ENCODE peak calls at places on chromosome 2, in eight cellular contexts. I is psoas muscle, H is ovary, K is uterus, J is thyroid gland, G is osteoblast, Y is fibroblast of lung, W is H1. F is an unnamed sample.

GRCh38 chr2:25885933-25886332 is 7.6 kb upstream of the ASXL2 start:
- DNase-seq in I (no peak), H (no peak), K (no peak), J (no peak), G (peak; percentile 81), Y (peak; percentile 76), W (no peak), F (no peak)

GRCh38 chr2:226799976-226800940 is 638 bp upstream of the IRS1 start:
- DNase-seq in I (no peak), H (no peak), K (peak; percentile 73), J (no peak), G (peak; percentile 80), Y (peak; percentile 41), W (no peak), F (no peak)

GRCh38 chr2:207819839-207820784 is 50.4 kb upstream of the FZD5 start:
- DNase-seq in I (no peak), H (peak; percentile 47), K (no peak), J (peak; percentile 60), G (no peak), Y (no peak), W (no peak), F (no peak)

GRCh38 chr2:37855283-37856041 is 69.6 kb upstream of the RMDN2 start:
- DNase-seq in I (peak; percentile 35), H (no peak), K (peak; percentile 49), J (peak; percentile 4), G (peak; percentile 55), Y (no peak), W (no peak), F (no peak)

GRCh38 chr2:28702415-28702859 is 49.2 kb upstream of the PPP1CB start:
- DNase-seq in I (no peak), H (no peak), K (no peak), J (peak; percentile 78), G (no peak), Y (no peak), W (no peak), F (no peak)

GRCh38 chr2:17557596-17557995 is 17.1 kb downstream of the VSNL1 start:
- DNase-seq in I (no peak), H (no peak), K (no peak), J (no peak), G (no peak), Y (no peak), W (no peak), F (no peak)

GRCh38 chr2:132430895-132431294 is 14.3 kb downstream of the GPR39 start:
- DNase-seq in I (no peak), H (no peak), K (no peak), J (peak; percentile 64), G (no peak), Y (no peak), W (no peak), F (no peak)

GRCh38 chr2:25981596-25982272 is 563 bp downstream of the KIF3C start:
- DNase-seq in I (peak; percentile 21), H (peak; percentile 55), K (no peak), J (peak; percentile 25), G (peak; percentile 92), Y (peak; percentile 15), W (no peak), F (no peak)

GRCh38 chr2:177929662-177930522 is 142.7 kb downstream of the PDE11A start:
- DNase-seq in I (no peak), H (no peak), K (no peak), J (no peak), G (no peak), Y (no peak), W (no peak), F (no peak)

GRCh38 chr2:186101603-186102002 is 363.0 kb downstream of the FSIP2 start:
- DNase-seq in I (no peak), H (no peak), K (no peak), J (no peak), G (no peak), Y (no peak), W (no peak), F (no peak)

GRCh38 chr2:219104107-219105050 is 43.7 kb upstream of the IHH start:
- DNase-seq in I (no peak), H (no peak), K (no peak), J (no peak), G (no peak), Y (peak; percentile 39), W (peak; percentile 27), F (no peak)

GRCh38 chr2:204268458-204268857 is 276.8 kb upstream of the PARD3B start:
- DNase-seq in I (no peak), H (no peak), K (no peak), J (no peak), G (no peak), Y (no peak), W (no peak), F (no peak)

GRCh38 chr2:38323623-38324022 is 53.5 kb downstream of the ATL2 start:
- DNase-seq in I (no peak), H (no peak), K (no peak), J (peak; percentile 43), G (no peak), Y (no peak), W (no peak), F (no peak)

GRCh38 chr2:47946593-47946992 is 40.3 kb upstream of the FBXO11 start:
- DNase-seq in I (no peak), H (no peak), K (no peak), J (no peak), G (no peak), Y (no peak), W (no peak), F (no peak)

GRCh38 chr2:238202326-238203103 is 980 bp downstream of the ILKAP start:
- DNase-seq in I (no peak), H (no peak), K (no peak), J (no peak), G (peak; percentile 94), Y (peak; percentile 36), W (no peak), F (no peak)

GRCh38 chr2:168245074-168245825 is 2.1 kb downstream of the STK39 start:
- DNase-seq in I (no peak), H (no peak), K (no peak), J (no peak), G (no peak), Y (peak; percentile 20), W (no peak), F (no peak)

GRCh38 chr2:128501700-128502099 is 183.0 kb upstream of the HS6ST1 start:
- DNase-seq in I (no peak), H (no peak), K (no peak), J (no peak), G (no peak), Y (no peak), W (no peak), F (no peak)

GRCh38 chr2:143473206-143473605 is 344.0 kb downstream of the ARHGAP15 start:
- DNase-seq in I (no peak), H (no peak), K (no peak), J (no peak), G (no peak), Y (peak; percentile 60), W (no peak), F (no peak)

GRCh38 chr2:9474361-9475117 is at the start of gene IAH1:
- DNase-seq in I (peak; percentile 72), H (peak; percentile 80), K (peak; percentile 48), J (peak; percentile 61), G (peak; percentile 94), Y (peak; percentile 29), W (no peak), F (no peak)

GRCh38 chr2:105540642-105541041 is 141.8 kb upstream of the FHL2 start:
- DNase-seq in I (no peak), H (no peak), K (no peak), J (no peak), G (peak; percentile 8), Y (no peak), W (no peak), F (no peak)

GRCh38 chr2:115161531-115162453 is 719.4 kb downstream of the DPP10 start:
- DNase-seq in I (peak; percentile 12), H (no peak), K (no peak), J (peak; percentile 2), G (no peak), Y (no peak), W (no peak), F (no peak)

GRCh38 chr2:213422211-213422610 is 137.9 kb downstream of the SPAG16 start:
- DNase-seq in I (no peak), H (no peak), K (no peak), J (no peak), G (no peak), Y (no peak), W (no peak), F (no peak)

GRCh38 chr2:96114903-96115581 is 1.3 kb downstream of the ADRA2B start:
- DNase-seq in I (no peak), H (no peak), K (no peak), J (no peak), G (peak; percentile 76), Y (no peak), W (no peak), F (no peak)

GRCh38 chr2:166900700-166901099 is 12.4 kb downstream of the XIRP2 start:
- DNase-seq in I (no peak), H (no peak), K (no peak), J (no peak), G (no peak), Y (peak; percentile 49), W (no peak), F (no peak)
- H3K27ac ChIP-seq in I (no peak overlapping the region), H (no peak overlapping the region), K (no peak overlapping the region), J (no peak overlapping the region), G (no peak overlapping the region), Y (no peak overlapping the region), W (no peak overlapping the region), F (no peak overlapping the region)

DNA sequence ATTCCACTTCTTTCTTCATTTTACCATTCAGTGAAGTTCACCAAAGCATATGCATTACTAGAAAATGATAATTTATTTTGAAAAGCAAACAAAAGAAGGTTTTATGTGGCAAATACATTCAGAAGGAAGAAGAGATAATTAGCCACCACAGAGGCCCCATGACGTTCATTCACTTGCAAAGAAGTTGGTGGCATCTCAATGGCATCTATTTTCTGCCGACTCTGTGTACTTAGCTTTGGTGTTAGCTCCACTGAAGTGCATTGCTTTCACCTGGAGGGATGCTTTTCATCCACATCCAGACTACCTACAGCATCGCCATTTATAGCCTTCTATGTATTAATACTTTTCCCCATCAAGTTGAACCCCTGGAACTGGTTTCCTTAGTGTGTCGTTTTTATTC is 53.8 kb downstream of the TRIB2 start:
- DNase-seq in I (no peak), H (no peak), K (no peak), J (no peak), G (no peak), Y (no peak), W (no peak), F (no peak)
- H3K4me1 ChIP-seq in I (no peaks in the 10 kb centered on the region), H (no peaks in the 10 kb centered on the region), K (no peaks in the 10 kb centered on the region), J (no peaks in the 10 kb centered on the region), G (peaks cover 9% of the 10 kb centered on the region), Y (no peaks in the 10 kb centered on the region), W (peaks cover 4% of the 10 kb centered on the region), F (no peaks in the 10 kb centered on the region)

DNA sequence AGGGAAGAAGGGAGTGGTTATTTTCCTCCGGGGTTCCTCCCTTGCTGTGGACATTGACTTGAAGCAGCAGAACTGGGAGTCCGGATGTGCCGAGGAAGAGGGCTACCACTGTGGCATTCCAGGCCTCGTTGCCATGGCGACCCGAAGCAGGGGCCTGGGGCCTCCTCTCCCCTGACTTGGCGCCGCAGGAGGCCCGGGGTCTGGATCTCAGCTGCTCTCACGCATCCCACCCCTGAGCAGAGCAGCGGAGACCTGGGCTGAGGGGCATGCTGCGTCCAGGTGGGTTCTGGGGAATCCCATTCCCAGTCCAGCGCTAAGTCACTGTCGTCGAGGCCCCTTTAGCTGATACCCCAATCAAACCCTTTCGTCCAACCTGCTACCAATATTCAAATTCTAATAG is 100.2 kb downstream of the BCL11A start:
- DNase-seq in I (no peak), H (no peak), K (no peak), J (no peak), G (no peak), Y (no peak), W (peak; percentile 62), F (no peak)
- H3K27ac ChIP-seq in I (no peak overlapping the region), H (no peak overlapping the region), K (no peak overlapping the region), J (no peak overlapping the region), G (no peak overlapping the region), Y (no peak overlapping the region), W (peak overlapping the region; percentile 11), F (no peak overlapping the region)

GRCh38 chr2:230665263-230665691 is 47.4 kb upstream of the CAB39 start:
- DNase-seq in I (no peak), H (no peak), K (no peak), J (no peak), G (peak; percentile 65), Y (no peak), W (no peak), F (no peak)
- H3K4me1 ChIP-seq in I (peaks cover 49% of the 10 kb centered on the region), H (no peaks in the 10 kb centered on the region), K (no peaks in the 10 kb centered on the region), J (peaks cover 8% of the 10 kb centered on the region), G (peaks cover 11% of the 10 kb centered on the region), Y (peaks cover 6% of the 10 kb centered on the region), W (peaks cover 7% of the 10 kb centered on the region), F (no peaks in the 10 kb centered on the region)

F was measured in thoracic aorta.